ENCODE peak calls at places on chromosomes 4 and X, in nine cellular contexts. R is lung microvascular endothelial cell; Z is cerebellar cortex; G is GM23248; Y is T-helper 1 cell; K is T-helper 17 cell; Q is memory B cell; D is stimulated activated CD4-positive, alpha-beta T cell treated with anti-CD3 and anti-CD28 coated beads, Interleukin-15, amount 100 ng/mL, for 24 hours; I is stimulated activated naive CD4-positive, alpha-beta T cell. M is an unnamed sample.

GRCh38 chrX:71454222-71454621 is 78.7 kb upstream of the OGT start:
- DNase-seq in R (no peak), Z (no peak), G (peak), Y (no peak), K (no peak), Q (no peak), D (no peak), I (no peak), M (no peak)

GRCh38 chr4:792729-793108 is 33.2 kb downstream of the CPLX1 start:
- DNase-seq in R (no peak), Z (no peak), G (no peak), Y (no peak), K (peak), Q (peak), D (peak), I (no peak), M (no peak)

GRCh38 chr4:122854444-122854843 is 27.8 kb downstream of the FGF2 start:
- DNase-seq in R (no peak), Z (peak), G (peak), Y (no peak), K (no peak), Q (no peak), D (no peak), I (no peak), M (no peak)

GRCh38 chr4:27357283-27357682 is 496.6 kb downstream of the STIM2 start:
- DNase-seq in R (no peak), Z (peak), G (peak), Y (no peak), K (no peak), Q (no peak), D (no peak), I (no peak), M (no peak)

GRCh38 chr4:52956691-52957090 is 94.6 kb downstream of the RASL11B start:
- DNase-seq in R (no peak), Z (no peak), G (peak), Y (no peak), K (no peak), Q (no peak), D (no peak), I (no peak), M (no peak)

GRCh38 chr4:75004755-75005668 is 72.1 kb downstream of the PARM1 start:
- DNase-seq in R (no peak), Z (no peak), G (no peak), Y (no peak), K (no peak), Q (no peak), D (no peak), I (no peak), M (no peak)

GRCh38 chr4:20394471-20394870 is 142.8 kb downstream of the SLIT2 start:
- DNase-seq in R (no peak), Z (no peak), G (no peak), Y (no peak), K (no peak), Q (no peak), D (no peak), I (no peak), M (no peak)

GRCh38 chr4:83686166-83686565 is 150.3 kb downstream of the GPAT3 start:
- DNase-seq in R (peak), Z (no peak), G (peak), Y (no peak), K (no peak), Q (no peak), D (no peak), I (no peak), M (peak)

GRCh38 chrX:40094900-40095587 is 2.7 kb downstream of the BCOR start:
- DNase-seq in R (peak), Z (no peak), G (peak), Y (no peak), K (no peak), Q (no peak), D (no peak), I (no peak), M (peak)

GRCh38 chr4:139312552-139313332 is 10.5 kb upstream of the NDUFC1 start:
- DNase-seq in R (no peak), Z (no peak), G (no peak), Y (no peak), K (no peak), Q (no peak), D (no peak), I (no peak), M (no peak)

GRCh38 chr4:74376888-74377483 is 12.0 kb downstream of the EREG start:
- DNase-seq in R (peak), Z (peak), G (peak), Y (no peak), K (no peak), Q (no peak), D (no peak), I (no peak), M (peak)

GRCh38 chr4:3724319-3725231 is 41.6 kb upstream of the ADRA2C start:
- DNase-seq in R (no peak), Z (no peak), G (peak), Y (no peak), K (no peak), Q (no peak), D (no peak), I (no peak), M (no peak)

GRCh38 chrX:33183366-33183765 is 28.0 kb downstream of the DMD start:
- DNase-seq in R (no peak), Z (no peak), G (no peak), Y (no peak), K (no peak), Q (no peak), D (no peak), I (no peak), M (peak)

GRCh38 chr4:180664766-180665368 is 1578.3 kb upstream of the TENM3 start:
- DNase-seq in R (peak), Z (peak), G (peak), Y (no peak), K (peak), Q (peak), D (peak), I (peak), M (peak)

GRCh38 chr4:164027805-164028204 is 533.3 kb downstream of the TMA16 start:
- DNase-seq in R (no peak), Z (no peak), G (no peak), Y (no peak), K (no peak), Q (no peak), D (no peak), I (no peak), M (no peak)

GRCh38 chr4:1922826-1923225 is 51.6 kb downstream of the NSD2 start:
- DNase-seq in R (no peak), Z (no peak), G (no peak), Y (no peak), K (no peak), Q (no peak), D (no peak), I (no peak), M (no peak)

GRCh38 chrX:3326721-3327120 is 19.7 kb downstream of the MXRA5 start:
- DNase-seq in R (no peak), Z (no peak), G (peak), Y (no peak), K (no peak), Q (no peak), D (no peak), I (no peak), M (no peak)

GRCh38 chrX:40735318-40736169 is at the start of gene MED14:
- DNase-seq in R (peak), Z (peak), G (peak), Y (peak), K (peak), Q (peak), D (peak), I (peak), M (peak)

GRCh38 chr4:39620551-39620950 is 18.1 kb downstream of the SMIM14 start:
- DNase-seq in R (no peak), Z (no peak), G (peak), Y (no peak), K (no peak), Q (no peak), D (no peak), I (no peak), M (peak)